ENCODE peak calls at places on chromosomes 11 and 22, in ten cellular contexts. One of them, this sample, is unnamed.

GRCh38 chr11:40290031-40290650 is 1169.3 kb downstream of the LRRC4C start:
- DNase-seq in lower leg skin: no peak
- DNase-seq in right lobe of liver: no peak
- DNase-seq in body of pancreas: no peak
- DNase-seq in breast epithelium: no peak
- DNase-seq in heart left ventricle: no peak
- DNase-seq in uterus: no peak
- DNase-seq in sigmoid colon: no peak
- DNase-seq in endothelial cell of umbilical vein: no peak
- DNase-seq in adrenal gland: no peak
- DNase-seq in this sample: no peak

GRCh38 chr22:30902496-30903357 is 65.8 kb downstream of the MORC2 start:
- DNase-seq in lower leg skin: no peak
- DNase-seq in heart left ventricle: no peak
- DNase-seq in sigmoid colon: no peak
- DNase-seq in uterus: no peak
- DNase-seq in adrenal gland: no peak
- DNase-seq in endothelial cell of umbilical vein: no peak
- DNase-seq in breast epithelium: no peak
- DNase-seq in body of pancreas: no peak
- DNase-seq in right lobe of liver: peak
- DNase-seq in this sample: no peak

GRCh38 chr11:126917531-126918204 is 82.9 kb downstream of the KIRREL3 start:
- DNase-seq in uterus: no peak
- DNase-seq in adrenal gland: no peak
- DNase-seq in sigmoid colon: no peak
- DNase-seq in lower leg skin: no peak
- DNase-seq in body of pancreas: no peak
- DNase-seq in breast epithelium: no peak
- DNase-seq in heart left ventricle: no peak
- DNase-seq in endothelial cell of umbilical vein: no peak
- DNase-seq in right lobe of liver: no peak
- DNase-seq in this sample: no peak

GRCh38 chr11:134346101-134346975 is 14.6 kb downstream of the GLB1L2 start:
- DNase-seq in heart left ventricle: no peak
- DNase-seq in lower leg skin: peak
- DNase-seq in sigmoid colon: no peak
- DNase-seq in breast epithelium: no peak
- DNase-seq in body of pancreas: no peak
- DNase-seq in right lobe of liver: no peak
- DNase-seq in uterus: no peak
- DNase-seq in adrenal gland: peak
- DNase-seq in endothelial cell of umbilical vein: no peak
- DNase-seq in this sample: peak

GRCh38 chr22:44020981-44021380 is 3.1 kb upstream of the PARVB start:
- DNase-seq in uterus: no peak
- DNase-seq in endothelial cell of umbilical vein: peak
- DNase-seq in sigmoid colon: no peak
- DNase-seq in breast epithelium: no peak
- DNase-seq in body of pancreas: no peak
- DNase-seq in adrenal gland: no peak
- DNase-seq in lower leg skin: no peak
- DNase-seq in heart left ventricle: no peak
- DNase-seq in right lobe of liver: no peak
- DNase-seq in this sample: no peak

GRCh38 chr11:111207213-111207612 is 38.3 kb upstream of the POU2AF2 start:
- DNase-seq in body of pancreas: no peak
- DNase-seq in heart left ventricle: no peak
- DNase-seq in lower leg skin: no peak
- DNase-seq in uterus: no peak
- DNase-seq in endothelial cell of umbilical vein: no peak
- DNase-seq in sigmoid colon: no peak
- DNase-seq in adrenal gland: no peak
- DNase-seq in breast epithelium: no peak
- DNase-seq in right lobe of liver: no peak
- DNase-seq in this sample: no peak

GRCh38 chr11:123300874-123301695 is 106.0 kb upstream of the CLMP start:
- DNase-seq in breast epithelium: no peak
- DNase-seq in endothelial cell of umbilical vein: peak
- DNase-seq in adrenal gland: no peak
- DNase-seq in body of pancreas: no peak
- DNase-seq in right lobe of liver: no peak
- DNase-seq in heart left ventricle: no peak
- DNase-seq in uterus: no peak
- DNase-seq in lower leg skin: no peak
- DNase-seq in sigmoid colon: no peak
- DNase-seq in this sample: no peak

GRCh38 chr11:126039485-126040271 is 23.0 kb downstream of the CDON start:
- DNase-seq in body of pancreas: no peak
- DNase-seq in heart left ventricle: no peak
- DNase-seq in sigmoid colon: no peak
- DNase-seq in right lobe of liver: no peak
- DNase-seq in lower leg skin: no peak
- DNase-seq in endothelial cell of umbilical vein: no peak
- DNase-seq in breast epithelium: no peak
- DNase-seq in uterus: no peak
- DNase-seq in adrenal gland: no peak
- DNase-seq in this sample: no peak

GRCh38 chr22:50674606-50675552 is 2.3 kb downstream of the SHANK3 start:
- DNase-seq in heart left ventricle: no peak
- DNase-seq in endothelial cell of umbilical vein: no peak
- DNase-seq in right lobe of liver: no peak
- DNase-seq in breast epithelium: peak
- DNase-seq in uterus: no peak
- DNase-seq in sigmoid colon: no peak
- DNase-seq in lower leg skin: no peak
- DNase-seq in adrenal gland: no peak
- DNase-seq in body of pancreas: peak
- DNase-seq in this sample: peak

GRCh38 chr11:1076061-1076665 is 1.5 kb downstream of the MUC2 start:
- DNase-seq in breast epithelium: peak
- DNase-seq in body of pancreas: peak
- DNase-seq in right lobe of liver: no peak
- DNase-seq in adrenal gland: peak
- DNase-seq in sigmoid colon: peak
- DNase-seq in endothelial cell of umbilical vein: no peak
- DNase-seq in heart left ventricle: no peak
- DNase-seq in lower leg skin: no peak
- DNase-seq in uterus: peak
- DNase-seq in this sample: no peak
- TF ChIP-seq POLR2A in breast epithelium: no peak
- TF ChIP-seq POLR2A in body of pancreas: no peak
- TF ChIP-seq POLR2A in right lobe of liver: no peak
- TF ChIP-seq POLR2A in adrenal gland: no peak
- TF ChIP-seq POLR2A in sigmoid colon: no peak
- TF ChIP-seq POLR2A in endothelial cell of umbilical vein: no peak
- TF ChIP-seq POLR2A in heart left ventricle: no peak
- TF ChIP-seq POLR2A in lower leg skin: no peak
- TF ChIP-seq POLR2A in uterus: no peak
- TF ChIP-seq POLR2A in this sample: no peak

GRCh38 chr11:34251640-34251980 is 106.2 kb downstream of the ABTB2 start:
- DNase-seq in heart left ventricle: no peak
- DNase-seq in breast epithelium: no peak
- DNase-seq in uterus: no peak
- DNase-seq in endothelial cell of umbilical vein: peak
- DNase-seq in body of pancreas: no peak
- DNase-seq in sigmoid colon: no peak
- DNase-seq in lower leg skin: no peak
- DNase-seq in adrenal gland: no peak
- DNase-seq in right lobe of liver: no peak
- DNase-seq in this sample: no peak
- H3K4me3 ChIP-seq in heart left ventricle: no peak
- H3K4me3 ChIP-seq in breast epithelium: no peak
- H3K4me3 ChIP-seq in uterus: no peak
- H3K4me3 ChIP-seq in endothelial cell of umbilical vein: no peak
- H3K4me3 ChIP-seq in body of pancreas: no peak
- H3K4me3 ChIP-seq in sigmoid colon: no peak
- H3K4me3 ChIP-seq in lower leg skin: no peak
- H3K4me3 ChIP-seq in adrenal gland: no peak
- H3K4me3 ChIP-seq in right lobe of liver: no peak
- H3K4me3 ChIP-seq in this sample: no peak

GRCh38 chr11:36014906-36015305 is 71.0 kb downstream of the LDLRAD3 start:
- DNase-seq in endothelial cell of umbilical vein: no peak
- DNase-seq in body of pancreas: no peak
- DNase-seq in lower leg skin: no peak
- DNase-seq in right lobe of liver: no peak
- DNase-seq in adrenal gland: no peak
- DNase-seq in sigmoid colon: no peak
- DNase-seq in heart left ventricle: no peak
- DNase-seq in uterus: no peak
- DNase-seq in breast epithelium: no peak
- DNase-seq in this sample: no peak

GRCh38 chr11:36015806-36016205 is 71.9 kb downstream of the LDLRAD3 start:
- DNase-seq in uterus: peak
- DNase-seq in heart left ventricle: peak
- DNase-seq in endothelial cell of umbilical vein: no peak
- DNase-seq in body of pancreas: peak
- DNase-seq in sigmoid colon: peak
- DNase-seq in lower leg skin: no peak
- DNase-seq in adrenal gland: no peak
- DNase-seq in breast epithelium: no peak
- DNase-seq in right lobe of liver: no peak
- DNase-seq in this sample: peak

GRCh38 chr11:36016263-36016662 is 72.4 kb downstream of the LDLRAD3 start:
- DNase-seq in body of pancreas: no peak
- DNase-seq in endothelial cell of umbilical vein: no peak
- DNase-seq in breast epithelium: no peak
- DNase-seq in lower leg skin: no peak
- DNase-seq in adrenal gland: no peak
- DNase-seq in heart left ventricle: no peak
- DNase-seq in uterus: no peak
- DNase-seq in right lobe of liver: no peak
- DNase-seq in sigmoid colon: no peak
- DNase-seq in this sample: no peak

GRCh38 chr11:36014499-36014898 is 70.6 kb downstream of the LDLRAD3 start:
- DNase-seq in breast epithelium: no peak
- DNase-seq in adrenal gland: no peak
- DNase-seq in lower leg skin: no peak
- DNase-seq in uterus: no peak
- DNase-seq in endothelial cell of umbilical vein: no peak
- DNase-seq in body of pancreas: no peak
- DNase-seq in sigmoid colon: no peak
- DNase-seq in heart left ventricle: no peak
- DNase-seq in right lobe of liver: no peak
- DNase-seq in this sample: no peak

DNA sequence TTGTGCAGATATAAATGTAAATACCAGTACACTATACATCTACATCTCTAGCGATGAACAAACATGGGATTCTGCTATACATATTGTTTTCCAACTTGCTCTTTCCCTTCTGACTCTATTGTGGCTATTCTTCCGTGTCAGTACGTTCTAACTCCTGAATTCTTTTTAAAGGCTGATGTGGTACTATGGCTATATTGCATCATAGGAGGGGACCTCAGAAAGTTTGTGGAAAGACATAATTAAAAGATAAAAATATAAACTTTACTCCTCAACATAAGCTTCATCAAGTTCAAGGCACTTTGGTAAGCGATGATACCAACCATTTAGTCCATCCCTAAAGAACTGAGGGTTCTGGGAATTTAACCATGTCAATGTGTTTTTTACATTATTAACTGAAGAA is 72.8 kb downstream of the LDLRAD3 start:
- DNase-seq in right lobe of liver: no peak
- DNase-seq in breast epithelium: no peak
- DNase-seq in uterus: no peak
- DNase-seq in body of pancreas: no peak
- DNase-seq in endothelial cell of umbilical vein: no peak
- DNase-seq in heart left ventricle: no peak
- DNase-seq in lower leg skin: no peak
- DNase-seq in adrenal gland: no peak
- DNase-seq in sigmoid colon: no peak
- DNase-seq in this sample: no peak
- TF ChIP-seq CTCF in right lobe of liver: no peak
- TF ChIP-seq CTCF in breast epithelium: no peak
- TF ChIP-seq CTCF in uterus: no peak
- TF ChIP-seq CTCF in body of pancreas: no peak
- TF ChIP-seq CTCF in endothelial cell of umbilical vein: no peak
- TF ChIP-seq CTCF in heart left ventricle: no peak
- TF ChIP-seq CTCF in lower leg skin: no peak
- TF ChIP-seq CTCF in adrenal gland: no peak
- TF ChIP-seq CTCF in sigmoid colon: no peak
- TF ChIP-seq CTCF in this sample: no peak

DNA sequence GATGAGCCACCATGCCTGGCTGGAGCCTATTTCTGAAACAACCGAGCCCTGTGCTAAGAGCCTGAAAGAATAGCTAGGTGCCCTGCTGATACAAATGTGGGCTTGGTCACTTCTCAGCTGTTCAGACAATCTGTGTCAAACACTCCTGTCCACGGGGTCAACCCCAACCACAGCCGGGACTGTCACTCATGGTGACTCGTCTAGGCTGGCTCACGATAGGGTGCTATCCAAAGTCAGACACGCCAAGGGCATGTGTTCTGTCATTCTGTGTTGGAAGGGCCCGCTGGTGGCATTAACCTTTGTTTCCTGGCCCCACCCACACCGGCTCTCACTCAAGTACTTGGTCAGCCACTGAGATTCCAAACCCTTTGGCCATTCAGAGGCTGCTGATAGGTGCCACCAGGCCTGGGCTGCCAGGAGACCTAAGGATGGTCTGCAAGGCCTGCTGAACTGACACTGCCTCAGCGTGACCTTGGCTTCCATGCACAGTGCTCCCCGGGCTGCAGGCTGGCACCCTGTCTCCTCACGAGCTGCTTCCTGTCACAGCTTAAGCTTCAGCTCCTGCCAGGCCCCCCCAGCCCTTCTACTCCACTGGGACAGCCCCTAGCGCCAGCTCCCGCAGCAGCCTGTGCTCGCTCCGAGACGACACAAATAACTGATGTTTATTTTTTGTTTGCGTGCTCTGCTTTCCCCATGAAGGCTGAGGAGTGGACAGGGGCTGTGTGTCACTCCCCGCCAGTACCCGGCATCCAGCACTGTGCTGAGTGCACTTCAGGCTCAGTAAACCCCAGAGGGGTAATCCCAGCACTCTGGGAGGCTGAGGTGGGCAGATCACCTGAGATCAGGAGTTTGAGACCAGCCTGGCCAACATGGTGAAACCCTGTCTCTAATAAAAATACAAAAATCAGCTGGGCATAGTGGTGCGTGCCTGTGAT is 14.3 kb upstream of the CDC42BPG start:
- DNase-seq in right lobe of liver: no peak
- DNase-seq in sigmoid colon: peak
- DNase-seq in lower leg skin: no peak
- DNase-seq in uterus: no peak
- DNase-seq in adrenal gland: peak
- DNase-seq in breast epithelium: no peak
- DNase-seq in heart left ventricle: peak
- DNase-seq in endothelial cell of umbilical vein: no peak
- DNase-seq in body of pancreas: no peak
- DNase-seq in this sample: no peak
- TF ChIP-seq POLR2A in right lobe of liver: no peak
- TF ChIP-seq POLR2A in sigmoid colon: no peak
- TF ChIP-seq POLR2A in lower leg skin: no peak
- TF ChIP-seq POLR2A in uterus: no peak
- TF ChIP-seq POLR2A in adrenal gland: no peak
- TF ChIP-seq POLR2A in breast epithelium: no peak
- TF ChIP-seq POLR2A in heart left ventricle: no peak
- TF ChIP-seq POLR2A in endothelial cell of umbilical vein: no peak
- TF ChIP-seq POLR2A in body of pancreas: no peak
- TF ChIP-seq POLR2A in this sample: no peak